ENCODE peak calls at places on chromosomes 6 and 20, in four cellular contexts. U, K, D and W are unnamed samples.

GRCh38 chr20:44720617-44720993 is 5.4 kb downstream of the CCN5 start:
- DNase-seq in U (peak), K (peak), D (no peak), W (peak)

GRCh38 chr6:25788305-25788922 is 33.9 kb downstream of the SLC17A4 start:
- DNase-seq in U (peak), K (peak), D (no peak), W (no peak)

GRCh38 chr6:139762587-139763031 is 388.2 kb upstream of the CITED2 start:
- DNase-seq in U (no peak), K (no peak), D (no peak), W (no peak)

GRCh38 chr6:26597821-26598220 is 1.1 kb downstream of the ABT1 start:
- DNase-seq in U (no peak), K (no peak), D (no peak), W (no peak)

GRCh38 chr6:81625216-81625615 is 127.3 kb downstream of the TENT5A start:
- DNase-seq in U (no peak), K (peak), D (no peak), W (no peak)

GRCh38 chr6:12280458-12280857 is 9.7 kb upstream of the EDN1 start:
- DNase-seq in U (no peak), K (peak), D (no peak), W (no peak)

GRCh38 chr6:41741625-41742490 is 5.3 kb downstream of the PGC start:
- DNase-seq in U (no peak), K (no peak), D (no peak), W (no peak)

GRCh38 chr6:35948725-35949124 is 27.8 kb upstream of the SRPK1 start:
- DNase-seq in U (peak), K (peak), D (no peak), W (no peak)

GRCh38 chr6:153167026-153167891 is 36.2 kb upstream of the RGS17 start:
- DNase-seq in U (no peak), K (peak), D (no peak), W (no peak)

GRCh38 chr6:156396791-156397418 is 380.3 kb upstream of the ARID1B start:
- DNase-seq in U (peak), K (no peak), D (no peak), W (no peak)

GRCh38 chr20:64160536-64161495 is 3.4 kb upstream of the MYT1 start:
- DNase-seq in U (no peak), K (no peak), D (no peak), W (no peak)

GRCh38 chr6:163369628-163370365 is 44.7 kb upstream of the QKI start:
- DNase-seq in U (no peak), K (no peak), D (no peak), W (no peak)

GRCh38 chr6:10855233-10855632 is 16.9 kb upstream of the MAK start:
- DNase-seq in U (no peak), K (no peak), D (no peak), W (no peak)

GRCh38 chr6:155645328-155645727 is 189.7 kb upstream of the NOX3 start:
- DNase-seq in U (no peak), K (peak), D (no peak), W (no peak)